ENCODE peak calls at places on chromosomes 6 and 20, in five cellular contexts. One of them, this sample, is unnamed.

GRCh38 chr20:10329387-10330005 is 104.5 kb downstream of the MKKS start:
- DNase-seq in astrocyte of the spinal cord: no peak
- DNase-seq in neural progenitor cell: no peak
- DNase-seq in cardiac fibroblast: no peak
- DNase-seq in brain microvascular endothelial cell: no peak
- DNase-seq in this sample: no peak

GRCh38 chr6:137233561-137234504 is 14.6 kb upstream of the IFNGR1 start:
- DNase-seq in astrocyte of the spinal cord: peak; percentile 80
- DNase-seq in neural progenitor cell: no peak
- DNase-seq in cardiac fibroblast: peak; percentile 96
- DNase-seq in brain microvascular endothelial cell: peak; percentile 69
- DNase-seq in this sample: peak; percentile 72

GRCh38 chr6:46894429-46894828 is 27.3 kb downstream of the ADGRF5 start:
- DNase-seq in astrocyte of the spinal cord: no peak
- DNase-seq in neural progenitor cell: no peak
- DNase-seq in cardiac fibroblast: no peak
- DNase-seq in brain microvascular endothelial cell: no peak
- DNase-seq in this sample: no peak

GRCh38 chr6:90463359-90463758 is 123.5 kb downstream of the MAP3K7 start:
- DNase-seq in astrocyte of the spinal cord: no peak
- DNase-seq in neural progenitor cell: no peak
- DNase-seq in cardiac fibroblast: no peak
- DNase-seq in brain microvascular endothelial cell: no peak
- DNase-seq in this sample: no peak

GRCh38 chr6:45687570-45687969 is 309.8 kb upstream of the SUPT3H start:
- DNase-seq in astrocyte of the spinal cord: peak; percentile 48
- DNase-seq in neural progenitor cell: no peak
- DNase-seq in cardiac fibroblast: no peak
- DNase-seq in brain microvascular endothelial cell: no peak
- DNase-seq in this sample: no peak

GRCh38 chr20:62040381-62040922 is 25.2 kb downstream of the TAF4 start:
- DNase-seq in astrocyte of the spinal cord: no peak
- DNase-seq in neural progenitor cell: no peak
- DNase-seq in cardiac fibroblast: no peak
- DNase-seq in brain microvascular endothelial cell: no peak
- DNase-seq in this sample: no peak

GRCh38 chr6:121437861-121438651 is 2.6 kb downstream of the GJA1 start:
- DNase-seq in astrocyte of the spinal cord: peak; percentile 60
- DNase-seq in neural progenitor cell: peak; percentile 78
- DNase-seq in cardiac fibroblast: peak; percentile 46
- DNase-seq in brain microvascular endothelial cell: peak; percentile 60
- DNase-seq in this sample: no peak

GRCh38 chr6:157845493-157846259 is 22.6 kb downstream of the SNX9 start:
- DNase-seq in astrocyte of the spinal cord: no peak
- DNase-seq in neural progenitor cell: no peak
- DNase-seq in cardiac fibroblast: no peak
- DNase-seq in brain microvascular endothelial cell: no peak
- DNase-seq in this sample: no peak

GRCh38 chr6:43817192-43817591 is 47.2 kb downstream of the VEGFA start:
- DNase-seq in astrocyte of the spinal cord: no peak
- DNase-seq in neural progenitor cell: peak; percentile 40
- DNase-seq in cardiac fibroblast: no peak
- DNase-seq in brain microvascular endothelial cell: peak; percentile 32
- DNase-seq in this sample: no peak

GRCh38 chr6:139376054-139376355 is 1.6 kb upstream of the CITED2 start:
- DNase-seq in astrocyte of the spinal cord: no peak
- DNase-seq in neural progenitor cell: no peak
- DNase-seq in cardiac fibroblast: peak; percentile 79
- DNase-seq in brain microvascular endothelial cell: no peak
- DNase-seq in this sample: no peak

GRCh38 chr6:139378226-139378625 is 3.8 kb upstream of the CITED2 start:
- DNase-seq in astrocyte of the spinal cord: no peak
- DNase-seq in neural progenitor cell: no peak
- DNase-seq in cardiac fibroblast: no peak
- DNase-seq in brain microvascular endothelial cell: no peak
- DNase-seq in this sample: no peak

GRCh38 chr6:139375239-139376053 is 998 bp upstream of the CITED2 start:
- DNase-seq in astrocyte of the spinal cord: peak; percentile 98
- DNase-seq in neural progenitor cell: peak; percentile 96
- DNase-seq in cardiac fibroblast: peak; percentile 99
- DNase-seq in brain microvascular endothelial cell: peak; percentile 97
- DNase-seq in this sample: peak; percentile 99

GRCh38 chr6:139374357-139375238 is at the start of gene CITED2:
- DNase-seq in astrocyte of the spinal cord: peak; percentile 98
- DNase-seq in neural progenitor cell: peak; percentile 97
- DNase-seq in cardiac fibroblast: peak; percentile 99
- DNase-seq in brain microvascular endothelial cell: peak; percentile 91
- DNase-seq in this sample: peak; percentile 82

DNA sequence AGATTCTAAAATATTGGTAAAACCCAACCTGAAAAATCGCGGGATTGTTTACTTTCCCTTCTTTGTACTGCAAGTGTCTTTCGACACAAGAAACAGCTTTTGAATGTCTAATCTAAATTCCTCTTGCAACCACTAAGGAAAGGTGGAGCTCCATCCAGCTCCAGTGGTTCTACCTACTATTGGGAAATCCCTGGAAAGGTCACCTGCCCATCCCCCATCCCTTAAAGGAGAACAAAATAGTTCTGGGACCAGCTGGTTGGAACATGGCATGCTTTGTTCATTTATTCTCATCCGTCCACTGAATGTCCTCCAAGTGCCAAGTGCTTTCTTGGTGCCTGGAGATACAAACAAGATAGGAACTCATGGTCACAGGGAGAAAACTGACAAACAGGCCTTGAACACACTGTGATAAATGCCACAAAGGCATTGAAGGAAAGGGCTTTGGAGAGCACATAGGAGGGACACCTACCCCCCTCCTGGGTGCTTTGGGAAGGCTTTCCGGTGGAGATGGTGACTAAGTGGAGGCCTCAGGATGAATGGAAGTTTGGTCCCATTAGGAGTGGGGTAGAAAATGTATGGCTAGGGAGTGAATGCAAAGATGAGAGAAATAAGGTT is 2.3 kb upstream of the CITED2 start:
- DNase-seq in astrocyte of the spinal cord: peak; percentile 43
- DNase-seq in neural progenitor cell: peak; percentile 26
- DNase-seq in cardiac fibroblast: peak; percentile 87
- DNase-seq in brain microvascular endothelial cell: no peak
- DNase-seq in this sample: no peak
- TF ChIP-seq CTCF in astrocyte of the spinal cord: no peak
- TF ChIP-seq CTCF in neural progenitor cell: no peak
- TF ChIP-seq CTCF in cardiac fibroblast: no peak
- TF ChIP-seq CTCF in brain microvascular endothelial cell: peak; percentile 21
- TF ChIP-seq CTCF in this sample: no peak

GRCh38 chr6:113674075-113674474 is 183.1 kb upstream of the MARCKS start:
- DNase-seq in astrocyte of the spinal cord: no peak
- DNase-seq in neural progenitor cell: no peak
- DNase-seq in cardiac fibroblast: no peak
- DNase-seq in brain microvascular endothelial cell: no peak
- DNase-seq in this sample: no peak

GRCh38 chr6:113676057-113676456 is 181.1 kb upstream of the MARCKS start:
- DNase-seq in astrocyte of the spinal cord: no peak
- DNase-seq in neural progenitor cell: no peak
- DNase-seq in cardiac fibroblast: no peak
- DNase-seq in brain microvascular endothelial cell: no peak
- DNase-seq in this sample: no peak

GRCh38 chr6:113671440-113671839 is 185.7 kb upstream of the MARCKS start:
- DNase-seq in astrocyte of the spinal cord: no peak
- DNase-seq in neural progenitor cell: no peak
- DNase-seq in cardiac fibroblast: no peak
- DNase-seq in brain microvascular endothelial cell: no peak
- DNase-seq in this sample: no peak

GRCh38 chr6:113669641-113670040 is 187.5 kb upstream of the MARCKS start:
- DNase-seq in astrocyte of the spinal cord: no peak
- DNase-seq in neural progenitor cell: no peak
- DNase-seq in cardiac fibroblast: no peak
- DNase-seq in brain microvascular endothelial cell: no peak
- DNase-seq in this sample: no peak

DNA sequence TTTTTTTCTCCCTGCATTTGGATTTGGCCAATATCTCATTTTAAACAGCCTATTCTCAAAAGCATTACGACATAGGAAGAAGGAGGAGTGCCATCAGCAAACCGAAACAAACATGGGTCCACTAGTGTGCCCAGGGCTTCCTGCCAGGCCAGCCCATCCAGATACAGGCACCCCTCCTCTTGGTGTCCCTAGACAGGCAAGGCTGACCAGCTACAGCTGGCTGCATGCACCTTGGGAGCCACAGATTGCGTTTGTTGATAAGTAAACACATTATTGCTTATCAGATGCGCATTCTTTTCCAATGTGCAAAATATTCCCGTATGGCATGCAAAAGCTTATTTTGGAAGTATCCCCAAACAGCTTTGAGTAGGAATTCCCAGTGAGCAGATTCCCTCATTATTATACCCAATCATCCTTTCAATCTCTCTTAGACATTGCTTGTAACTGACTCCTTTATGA is 184.4 kb upstream of the MARCKS start:
- DNase-seq in astrocyte of the spinal cord: peak; percentile 23
- DNase-seq in neural progenitor cell: peak; percentile 20
- DNase-seq in cardiac fibroblast: peak; percentile 72
- DNase-seq in brain microvascular endothelial cell: no peak
- DNase-seq in this sample: no peak
- H3K4me3 ChIP-seq in astrocyte of the spinal cord: peak overlapping the region; percentile 10
- H3K4me3 ChIP-seq in neural progenitor cell: no peak overlapping the region
- H3K4me3 ChIP-seq in cardiac fibroblast: peak overlapping the region; percentile 38
- H3K4me3 ChIP-seq in brain microvascular endothelial cell: no peak overlapping the region
- H3K4me3 ChIP-seq in this sample: no peak overlapping the region

GRCh38 chr6:35419431-35419830 is 32.7 kb upstream of the FANCE start:
- DNase-seq in astrocyte of the spinal cord: peak; percentile 71
- DNase-seq in neural progenitor cell: peak; percentile 44
- DNase-seq in cardiac fibroblast: peak; percentile 81
- DNase-seq in brain microvascular endothelial cell: peak; percentile 52
- DNase-seq in this sample: peak; percentile 24
- TF ChIP-seq CTCF in astrocyte of the spinal cord: peak; percentile 48
- TF ChIP-seq CTCF in neural progenitor cell: peak; percentile 33
- TF ChIP-seq CTCF in cardiac fibroblast: peak; percentile 39
- TF ChIP-seq CTCF in brain microvascular endothelial cell: peak; percentile 69
- TF ChIP-seq CTCF in this sample: peak; percentile 62

GRCh38 chr20:3783516-3784225 is 2.4 kb upstream of the SPEF1 start:
- DNase-seq in astrocyte of the spinal cord: no peak
- DNase-seq in neural progenitor cell: no peak
- DNase-seq in cardiac fibroblast: no peak
- DNase-seq in brain microvascular endothelial cell: no peak
- DNase-seq in this sample: no peak

GRCh38 chr20:3778976-3779375 is 2.3 kb downstream of the SPEF1 start:
- DNase-seq in astrocyte of the spinal cord: no peak
- DNase-seq in neural progenitor cell: no peak
- DNase-seq in cardiac fibroblast: no peak
- DNase-seq in brain microvascular endothelial cell: no peak
- DNase-seq in this sample: no peak

GRCh38 chr20:3782597-3782996 is 1.3 kb upstream of the SPEF1 start:
- DNase-seq in astrocyte of the spinal cord: no peak
- DNase-seq in neural progenitor cell: no peak
- DNase-seq in cardiac fibroblast: no peak
- DNase-seq in brain microvascular endothelial cell: no peak
- DNase-seq in this sample: no peak

GRCh38 chr20:3783068-3783489 is 1.8 kb upstream of the SPEF1 start:
- DNase-seq in astrocyte of the spinal cord: no peak
- DNase-seq in neural progenitor cell: no peak
- DNase-seq in cardiac fibroblast: no peak
- DNase-seq in brain microvascular endothelial cell: no peak
- DNase-seq in this sample: no peak

DNA sequence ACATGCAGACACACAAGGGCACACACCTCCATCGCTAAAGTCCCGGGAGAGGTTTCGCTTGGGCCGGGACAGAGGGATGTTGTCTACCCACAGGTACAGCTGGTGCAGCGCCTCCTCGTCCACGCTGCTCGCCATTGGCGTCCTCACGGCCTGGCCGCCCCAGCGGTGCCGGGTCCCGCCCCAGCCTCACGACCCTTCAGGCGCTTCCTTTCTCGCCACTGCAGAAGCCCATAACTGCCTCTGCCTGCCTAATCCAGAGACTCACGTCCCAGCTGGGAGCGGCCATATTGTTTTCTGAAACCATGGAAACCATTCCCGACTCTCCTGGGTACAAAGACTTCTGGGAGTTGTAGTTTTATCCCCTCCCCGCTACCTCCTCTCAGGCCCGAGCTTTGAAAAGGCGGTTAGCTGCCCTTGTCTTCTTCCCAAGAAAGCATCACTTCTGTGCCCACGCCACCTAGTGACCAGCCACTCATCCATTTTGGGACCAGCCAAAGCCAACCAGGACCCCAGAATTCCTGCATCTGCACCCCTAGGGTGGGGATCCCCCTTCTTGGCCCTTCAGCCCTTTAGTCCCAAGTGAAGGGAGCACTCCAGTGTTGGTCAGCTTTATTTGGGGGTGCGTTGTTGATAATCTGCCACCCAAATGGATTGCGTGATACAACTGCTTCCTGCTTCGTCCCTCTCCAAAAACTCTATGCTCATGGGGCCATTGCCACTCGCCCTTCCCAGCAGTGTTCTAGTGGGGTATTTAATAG is at the start of gene SPEF1:
- DNase-seq in astrocyte of the spinal cord: peak; percentile 90
- DNase-seq in neural progenitor cell: peak; percentile 97
- DNase-seq in cardiac fibroblast: peak; percentile 93
- DNase-seq in brain microvascular endothelial cell: peak; percentile 90
- DNase-seq in this sample: peak; percentile 59
- H3K4me3 ChIP-seq in astrocyte of the spinal cord: peak within 1 kb of the TSS; percentile 34
- H3K4me3 ChIP-seq in neural progenitor cell: peak within 1 kb of the TSS; percentile 42
- H3K4me3 ChIP-seq in cardiac fibroblast: peak within 1 kb of the TSS; percentile 47
- H3K4me3 ChIP-seq in brain microvascular endothelial cell: peak within 1 kb of the TSS; percentile 50
- H3K4me3 ChIP-seq in this sample: peak within 1 kb of the TSS; percentile 60

DNA sequence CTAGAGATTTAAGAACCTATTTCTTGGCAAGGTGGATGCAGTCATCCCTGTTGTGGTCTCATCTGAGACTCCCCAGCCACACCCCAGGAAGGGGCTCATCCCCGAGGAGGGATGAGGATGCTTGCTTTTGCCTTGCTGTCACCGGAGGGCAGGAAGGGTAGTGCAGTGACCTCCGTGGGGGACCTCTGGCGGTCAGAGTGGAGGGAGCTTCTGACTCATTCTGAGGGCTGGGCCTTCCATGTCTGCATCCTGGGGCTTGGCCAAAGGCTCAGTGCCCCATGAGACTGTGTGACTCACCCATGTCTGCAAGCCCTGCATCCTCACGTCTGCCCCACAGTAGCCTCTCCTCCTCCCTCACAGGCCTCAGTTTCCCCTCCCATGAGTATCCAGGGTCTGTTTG is 38.7 kb downstream of the UQCC2 start:
- DNase-seq in astrocyte of the spinal cord: peak; percentile 95
- DNase-seq in neural progenitor cell: peak; percentile 57
- DNase-seq in cardiac fibroblast: peak; percentile 96
- DNase-seq in brain microvascular endothelial cell: peak; percentile 95
- DNase-seq in this sample: peak; percentile 78
- TF ChIP-seq CTCF in astrocyte of the spinal cord: peak; percentile 64
- TF ChIP-seq CTCF in neural progenitor cell: peak; percentile 39
- TF ChIP-seq CTCF in cardiac fibroblast: peak; percentile 63
- TF ChIP-seq CTCF in brain microvascular endothelial cell: peak; percentile 71
- TF ChIP-seq CTCF in this sample: peak; percentile 71